ENCODE peak calls at places on chromosomes 5 and 9, in five cellular contexts. One of them, this sample, is unnamed. For H3K27me3, the result is how much of the 10 kb centered on the place peaks cover.

GRCh38 chr5:149799965-149800516 is 69.9 kb downstream of the PPARGC1B start:
- DNase-seq in PC-3: no peak
- DNase-seq in mammary epithelial cell: no peak
- DNase-seq in mesendoderm: no peak
- DNase-seq in fibroblast of lung: no peak
- DNase-seq in this sample: no peak

GRCh38 chr5:154368041-154368800 is 77.6 kb upstream of the SAP30L start:
- DNase-seq in PC-3: peak
- DNase-seq in mammary epithelial cell: peak
- DNase-seq in mesendoderm: peak
- DNase-seq in fibroblast of lung: peak
- DNase-seq in this sample: peak

GRCh38 chr5:25414746-25415145 is 770.0 kb upstream of the CDH10 start:
- DNase-seq in fibroblast of lung: no peak
- DNase-seq in mesendoderm: no peak
- DNase-seq in PC-3: peak
- DNase-seq in mammary epithelial cell: no peak
- DNase-seq in this sample: no peak

GRCh38 chr9:129357773-129358250 is 179.8 kb upstream of the IER5L start:
- DNase-seq in PC-3: no peak
- DNase-seq in fibroblast of lung: no peak
- DNase-seq in mammary epithelial cell: no peak
- DNase-seq in mesendoderm: no peak
- DNase-seq in this sample: no peak

GRCh38 chr5:95901676-95902646 is 59.7 kb downstream of the ELL2 start:
- DNase-seq in PC-3: peak
- DNase-seq in mesendoderm: peak
- DNase-seq in mammary epithelial cell: peak
- DNase-seq in fibroblast of lung: peak
- DNase-seq in this sample: no peak

GRCh38 chr5:72036951-72037350 is 70.3 kb upstream of the MAP1B start:
- DNase-seq in fibroblast of lung: no peak
- DNase-seq in mammary epithelial cell: peak
- DNase-seq in PC-3: no peak
- DNase-seq in mesendoderm: peak
- DNase-seq in this sample: peak

GRCh38 chr5:76292923-76293322 is 110.2 kb upstream of the IQGAP2 start:
- DNase-seq in mesendoderm: no peak
- DNase-seq in fibroblast of lung: no peak
- DNase-seq in PC-3: no peak
- DNase-seq in mammary epithelial cell: no peak
- DNase-seq in this sample: no peak

GRCh38 chr9:114033397-114034103 is 44.5 kb downstream of the AMBP start:
- DNase-seq in fibroblast of lung: peak
- DNase-seq in PC-3: no peak
- DNase-seq in mammary epithelial cell: no peak
- DNase-seq in mesendoderm: peak
- DNase-seq in this sample: peak

GRCh38 chr9:38144421-38144820 is 75.4 kb upstream of the SHB start:
- DNase-seq in fibroblast of lung: no peak
- DNase-seq in PC-3: peak
- DNase-seq in mesendoderm: peak
- DNase-seq in mammary epithelial cell: peak
- DNase-seq in this sample: peak

GRCh38 chr5:179287631-179288030 is 57.6 kb downstream of the ADAMTS2 start:
- DNase-seq in mesendoderm: no peak
- DNase-seq in mammary epithelial cell: no peak
- DNase-seq in fibroblast of lung: no peak
- DNase-seq in PC-3: no peak
- DNase-seq in this sample: no peak

GRCh38 chr9:91151741-91152095 is 210.0 kb downstream of the AUH start:
- DNase-seq in mesendoderm: no peak
- DNase-seq in fibroblast of lung: no peak
- DNase-seq in PC-3: no peak
- DNase-seq in mammary epithelial cell: no peak
- DNase-seq in this sample: no peak

GRCh38 chr5:24788829-24789509 is 144.2 kb upstream of the CDH10 start:
- DNase-seq in mesendoderm: peak
- DNase-seq in fibroblast of lung: no peak
- DNase-seq in PC-3: peak
- DNase-seq in mammary epithelial cell: peak
- DNase-seq in this sample: no peak

GRCh38 chr5:90873033-90873517 is 314.5 kb downstream of the ADGRV1 start:
- DNase-seq in fibroblast of lung: peak
- DNase-seq in mesendoderm: no peak
- DNase-seq in mammary epithelial cell: no peak
- DNase-seq in PC-3: no peak
- DNase-seq in this sample: no peak

GRCh38 chr5:147628054-147628895 is 118.4 kb upstream of the DPYSL3 start:
- DNase-seq in PC-3: peak
- DNase-seq in mammary epithelial cell: peak
- DNase-seq in mesendoderm: peak
- DNase-seq in fibroblast of lung: peak
- DNase-seq in this sample: peak

GRCh38 chr5:177598477-177598876 is 1.5 kb upstream of the B4GALT7 start:
- DNase-seq in mesendoderm: no peak
- DNase-seq in fibroblast of lung: no peak
- DNase-seq in PC-3: no peak
- DNase-seq in mammary epithelial cell: no peak
- DNase-seq in this sample: no peak

GRCh38 chr5:73818357-73818756 is 192.4 kb downstream of the ARHGEF28 start:
- DNase-seq in fibroblast of lung: no peak
- DNase-seq in mammary epithelial cell: peak
- DNase-seq in mesendoderm: no peak
- DNase-seq in PC-3: peak
- DNase-seq in this sample: no peak

GRCh38 chr9:77981332-77981731 is 50.3 kb downstream of the GNAQ start:
- DNase-seq in fibroblast of lung: peak
- DNase-seq in PC-3: no peak
- DNase-seq in mesendoderm: no peak
- DNase-seq in mammary epithelial cell: peak
- DNase-seq in this sample: no peak

GRCh38 chr9:93206576-93207155 is 22.7 kb downstream of the WNK2 start:
- DNase-seq in fibroblast of lung: no peak
- DNase-seq in mammary epithelial cell: no peak
- DNase-seq in mesendoderm: no peak
- DNase-seq in PC-3: no peak
- DNase-seq in this sample: no peak

GRCh38 chr5:93583799-93584530 is 943 bp downstream of the NR2F1 start:
- DNase-seq in mammary epithelial cell: peak
- DNase-seq in mesendoderm: peak
- DNase-seq in fibroblast of lung: peak
- DNase-seq in PC-3: peak
- DNase-seq in this sample: peak
- H3K27me3 ChIP-seq in mammary epithelial cell: under half
- H3K27me3 ChIP-seq in mesendoderm: under half
- H3K27me3 ChIP-seq in fibroblast of lung: under half
- H3K27me3 ChIP-seq in PC-3: under half
- H3K27me3 ChIP-seq in this sample: half or more

DNA sequence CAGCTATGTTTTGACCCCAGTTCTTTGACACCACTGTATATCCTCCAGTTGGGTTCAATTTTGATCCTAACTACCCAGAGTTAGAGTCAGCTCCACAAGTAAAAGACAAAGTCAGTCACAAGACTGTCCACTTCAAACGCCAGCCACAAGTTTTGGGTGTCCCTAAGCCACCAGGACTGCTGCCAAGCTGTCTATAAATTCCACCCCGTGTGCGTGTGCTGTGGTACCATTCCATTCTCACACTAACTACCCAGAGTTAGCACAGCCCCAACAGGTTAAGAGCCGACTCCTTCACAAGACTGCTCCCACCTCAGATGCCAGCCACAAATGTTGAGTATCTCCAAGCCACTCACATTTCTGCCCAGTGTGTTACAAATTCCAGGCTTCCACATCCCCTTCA is 56.7 kb downstream of the APC start:
- DNase-seq in PC-3: no peak
- DNase-seq in mammary epithelial cell: no peak
- DNase-seq in mesendoderm: no peak
- DNase-seq in fibroblast of lung: no peak
- DNase-seq in this sample: no peak
- H3K27ac ChIP-seq in PC-3: no peak
- H3K27ac ChIP-seq in mammary epithelial cell: no peak
- H3K27ac ChIP-seq in mesendoderm: no peak
- H3K27ac ChIP-seq in fibroblast of lung: no peak
- H3K27ac ChIP-seq in this sample: no peak

GRCh38 chr5:135487839-135488514 is 35.8 kb upstream of the TIFAB start:
- DNase-seq in mammary epithelial cell: no peak
- DNase-seq in PC-3: no peak
- DNase-seq in fibroblast of lung: no peak
- DNase-seq in mesendoderm: no peak
- DNase-seq in this sample: peak
- H3K9ac ChIP-seq in mammary epithelial cell: no peak
- H3K9ac ChIP-seq in PC-3: no peak
- H3K9ac ChIP-seq in fibroblast of lung: no peak
- H3K9ac ChIP-seq in mesendoderm: no peak
- H3K9ac ChIP-seq in this sample: no peak

DNA sequence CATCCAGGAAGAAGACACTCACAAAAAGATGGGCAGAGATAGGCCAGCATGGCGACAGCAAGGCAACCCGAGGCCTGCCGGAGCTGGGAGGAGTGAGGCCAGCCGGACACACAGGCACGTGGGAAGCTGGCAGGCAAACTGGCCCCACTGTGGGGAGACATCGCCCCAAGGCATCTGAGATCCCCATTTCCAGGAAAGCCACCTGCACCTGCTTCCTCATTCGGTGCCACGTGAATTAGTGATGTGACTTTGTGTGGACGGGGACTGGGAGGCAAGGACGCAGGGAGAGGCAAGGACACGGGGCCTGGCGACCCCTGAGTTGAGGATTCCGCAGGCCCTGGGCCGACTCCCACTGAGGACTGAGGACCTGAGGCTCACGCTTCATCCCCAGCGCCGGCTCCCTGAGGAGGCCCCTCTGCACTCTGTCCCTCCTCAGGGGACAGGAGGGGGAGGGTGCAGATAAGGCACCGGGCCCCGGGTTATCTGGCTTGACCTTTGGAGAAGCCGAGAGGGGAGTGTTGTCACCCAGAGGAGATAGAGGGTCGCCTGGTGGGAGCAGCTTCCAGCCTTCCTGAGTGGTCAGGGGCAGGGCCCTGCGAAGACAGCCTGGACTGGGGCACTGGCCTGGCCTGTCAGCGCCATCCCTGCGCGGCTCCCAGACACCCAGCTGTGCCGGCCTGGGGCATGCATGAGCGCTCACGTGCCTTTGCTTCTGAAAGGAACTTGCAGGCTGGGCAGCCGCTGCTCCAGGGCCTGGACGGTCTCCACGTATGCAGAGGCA is 39.7 kb downstream of the NDUFS6 start:
- DNase-seq in fibroblast of lung: no peak
- DNase-seq in PC-3: no peak
- DNase-seq in mammary epithelial cell: no peak
- DNase-seq in mesendoderm: peak
- DNase-seq in this sample: peak
- H3K27me3 ChIP-seq in fibroblast of lung: under half
- H3K27me3 ChIP-seq in PC-3: under half
- H3K27me3 ChIP-seq in mammary epithelial cell: under half
- H3K27me3 ChIP-seq in mesendoderm: under half
- H3K27me3 ChIP-seq in this sample: under half